ENCODE peak calls at places on chromosome 19, in ten cellular contexts. L is mesothelial cell of epicardium, Q is endothelial cell, F is kidney tubule cell, C is H7, T is AG10803, X is IMR-90, G is B cell, A is T follicular helper cell, E is activated T-cell treated with anti-CD3 and anti-CD28 coated beads for 24 hours. J is an unnamed sample.

GRCh38 chr19:17553256-17553655 is 2.2 kb upstream of the COLGALT1 start:
- DNase-seq in L (no peak), Q (peak; percentile 70), F (peak; percentile 7), C (no peak), T (peak; percentile 96), X (peak; percentile 95), G (no peak), A (no peak), E (no peak), J (peak; percentile 90)

GRCh38 chr19:48400018-48400742 is 6.7 kb downstream of the GRIN2D start:
- DNase-seq in L (no peak), Q (peak; percentile 55), F (no peak), C (peak; percentile 89), T (peak; percentile 82), X (peak; percentile 55), G (no peak), A (no peak), E (no peak), J (no peak)

GRCh38 chr19:798415-799075 is 1.3 kb downstream of the PTBP1 start:
- DNase-seq in L (no peak), Q (no peak), F (peak; percentile 71), C (peak; percentile 73), T (no peak), X (no peak), G (peak; percentile 48), A (no peak), E (no peak), J (no peak)

GRCh38 chr19:33998302-33998701 is 174.0 kb upstream of the LSM14A start:
- DNase-seq in L (no peak), Q (no peak), F (no peak), C (peak; percentile 17), T (no peak), X (no peak), G (no peak), A (no peak), E (no peak), J (no peak)

GRCh38 chr19:40771101-40771539 is 4.2 kb upstream of the MIA start:
- DNase-seq in L (no peak), Q (no peak), F (peak; percentile 7), C (no peak), T (no peak), X (no peak), G (no peak), A (no peak), E (no peak), J (no peak)

GRCh38 chr19:10270180-10270615 is 722 bp upstream of the ICAM1 start:
- DNase-seq in L (no peak), Q (no peak), F (peak; percentile 80), C (peak; percentile 77), T (no peak), X (no peak), G (peak; percentile 76), A (no peak), E (no peak), J (peak; percentile 34)

GRCh38 chr19:37932985-37933953 is 26.3 kb downstream of the SIPA1L3 start:
- DNase-seq in L (no peak), Q (no peak), F (peak; percentile 91), C (peak; percentile 59), T (peak; percentile 35), X (peak; percentile 61), G (no peak), A (no peak), E (no peak), J (peak; percentile 23)

GRCh38 chr19:35931161-35931873 is 4.9 kb upstream of the LRFN3 start:
- DNase-seq in L (peak; percentile 98), Q (peak; percentile 98), F (peak; percentile 99), C (peak; percentile 99), T (peak; percentile 99), X (peak; percentile 99), G (peak; percentile 97), A (peak; percentile 99), E (peak; percentile 99), J (peak; percentile 100)

GRCh38 chr19:36915992-36916830 is at the start of the genes ZNF568 and ZNF829:
- DNase-seq in L (peak; percentile 81), Q (peak; percentile 77), F (peak; percentile 90), C (peak; percentile 10), T (peak; percentile 90), X (peak; percentile 83), G (peak; percentile 83), A (peak; percentile 93), E (peak; percentile 88), J (peak; percentile 85)

J was measured in HCEC 1CT.